ENCODE peak calls at places on chromosomes 3 and 15, in nine cellular contexts. U is epithelial cell of esophagus, Z is adrenal gland, M is astrocyte of the spinal cord, I is mucosa of descending colon, H is hepatocyte, K is AG04450, T is AG10803, F is testis. P is an unnamed sample.

GRCh38 chr3:63809607-63810006 is 9.5 kb upstream of the C3orf49 start:
- DNase-seq in U (peak), Z (no peak), M (peak), I (no peak), H (no peak), K (no peak), T (peak), F (no peak), P (no peak)

GRCh38 chr3:23959147-23959900 is 14.2 kb downstream of the NR1D2 start:
- DNase-seq in U (peak), Z (no peak), M (peak), I (no peak), H (peak), K (peak), T (peak), F (no peak), P (no peak)

GRCh38 chr15:92808611-92809063 is 91.5 kb upstream of the CHD2 start:
- DNase-seq in U (peak), Z (peak), M (no peak), I (peak), H (peak), K (no peak), T (peak), F (no peak), P (no peak)

GRCh38 chr3:110958476-110959147 is 113.0 kb upstream of the NECTIN3 start:
- DNase-seq in U (no peak), Z (no peak), M (no peak), I (no peak), H (no peak), K (no peak), T (no peak), F (no peak), P (no peak)

GRCh38 chr3:10560060-10560861 is 54.9 kb upstream of the ATP2B2 start:
- DNase-seq in U (no peak), Z (no peak), M (no peak), I (no peak), H (no peak), K (no peak), T (no peak), F (no peak), P (no peak)

GRCh38 chr3:66492672-66493071 is 8.2 kb downstream of the LRIG1 start:
- DNase-seq in U (peak), Z (no peak), M (no peak), I (no peak), H (no peak), K (no peak), T (no peak), F (no peak), P (no peak)

GRCh38 chr15:34609102-34609501 is 25.7 kb upstream of the GOLGA8B start:
- DNase-seq in U (no peak), Z (no peak), M (no peak), I (no peak), H (no peak), K (no peak), T (no peak), F (no peak), P (no peak)

GRCh38 chr3:185207931-185208746 is 45.7 kb downstream of the EHHADH start:
- DNase-seq in U (peak), Z (no peak), M (peak), I (no peak), H (no peak), K (no peak), T (peak), F (no peak), P (no peak)

GRCh38 chr3:37862712-37863551 is 1.3 kb downstream of the CTDSPL start:
- DNase-seq in U (peak), Z (no peak), M (peak), I (no peak), H (peak), K (no peak), T (peak), F (peak), P (no peak)

GRCh38 chr3:138034918-138035317 is 25.0 kb downstream of the CLDN18 start:
- DNase-seq in U (peak), Z (peak), M (no peak), I (no peak), H (no peak), K (no peak), T (no peak), F (no peak), P (no peak)

GRCh38 chr3:195809291-195809785 is 2.4 kb downstream of the MUC4 start:
- DNase-seq in U (no peak), Z (no peak), M (no peak), I (peak), H (no peak), K (no peak), T (no peak), F (no peak), P (no peak)

GRCh38 chr15:39589815-39590644 is 9.2 kb downstream of the THBS1 start:
- DNase-seq in U (peak), Z (no peak), M (no peak), I (no peak), H (no peak), K (no peak), T (peak), F (no peak), P (no peak)

GRCh38 chr3:181327349-181327748 is 337.8 kb upstream of the DNAJC19 start:
- DNase-seq in U (no peak), Z (no peak), M (no peak), I (no peak), H (no peak), K (no peak), T (no peak), F (no peak), P (no peak)

GRCh38 chr3:37457392-37458065 is 283.1 kb upstream of the LRRFIP2 start:
- DNase-seq in U (no peak), Z (no peak), M (no peak), I (no peak), H (no peak), K (no peak), T (no peak), F (no peak), P (no peak)

GRCh38 chr15:77599899-77600298 is 32.8 kb downstream of the LINGO1 start:
- DNase-seq in U (peak), Z (no peak), M (no peak), I (no peak), H (no peak), K (no peak), T (no peak), F (peak), P (peak)

GRCh38 chr15:60077581-60078359 is 73.7 kb downstream of the FOXB1 start:
- DNase-seq in U (no peak), Z (no peak), M (no peak), I (no peak), H (no peak), K (no peak), T (no peak), F (no peak), P (no peak)

GRCh38 chr15:69084404-69085030 is 70.0 kb downstream of the NOX5 start:
- DNase-seq in U (no peak), Z (no peak), M (no peak), I (no peak), H (no peak), K (no peak), T (no peak), F (no peak), P (no peak)

GRCh38 chr15:35166730-35167359 is 81.8 kb upstream of the NANOGP8 start:
- DNase-seq in U (no peak), Z (no peak), M (no peak), I (no peak), H (peak), K (no peak), T (no peak), F (no peak), P (peak)

GRCh38 chr15:81087121-81087520 is 46.9 kb upstream of the CFAP161 start:
- DNase-seq in U (no peak), Z (no peak), M (no peak), I (no peak), H (no peak), K (no peak), T (peak), F (no peak), P (no peak)

GRCh38 chr3:118077332-118077731 is 957.3 kb downstream of the IGSF11 start:
- DNase-seq in U (no peak), Z (no peak), M (no peak), I (no peak), H (no peak), K (no peak), T (no peak), F (no peak), P (no peak)

GRCh38 chr3:177578488-177578887 is 381.2 kb upstream of the TBL1XR1 start:
- DNase-seq in U (no peak), Z (no peak), M (no peak), I (no peak), H (no peak), K (no peak), T (no peak), F (no peak), P (no peak)

GRCh38 chr15:51349156-51349844 is 7.8 kb downstream of the GLDN start:
- DNase-seq in U (no peak), Z (no peak), M (no peak), I (no peak), H (no peak), K (no peak), T (peak), F (peak), P (no peak)

GRCh38 chr3:13194285-13195209 is 121.3 kb upstream of the IQSEC1 start:
- DNase-seq in U (no peak), Z (no peak), M (no peak), I (no peak), H (no peak), K (no peak), T (no peak), F (no peak), P (no peak)

GRCh38 chr15:70245932-70246622 is 148.4 kb upstream of the TLE3 start:
- DNase-seq in U (peak), Z (peak), M (peak), I (no peak), H (no peak), K (no peak), T (peak), F (no peak), P (no peak)

GRCh38 chr3:110758208-110758607 is 313.4 kb upstream of the NECTIN3 start:
- DNase-seq in U (no peak), Z (no peak), M (no peak), I (no peak), H (no peak), K (no peak), T (peak), F (no peak), P (no peak)

GRCh38 chr15:99476413-99477222 is 89.2 kb upstream of the MEF2A start:
- DNase-seq in U (peak), Z (peak), M (peak), I (peak), H (peak), K (peak), T (peak), F (no peak), P (peak)
- H3K4me3 ChIP-seq in U (no peak), Z (no peak), M (peak), I (no peak), H (no peak), K (peak), T (peak), F (no peak), P (no peak)

DNA sequence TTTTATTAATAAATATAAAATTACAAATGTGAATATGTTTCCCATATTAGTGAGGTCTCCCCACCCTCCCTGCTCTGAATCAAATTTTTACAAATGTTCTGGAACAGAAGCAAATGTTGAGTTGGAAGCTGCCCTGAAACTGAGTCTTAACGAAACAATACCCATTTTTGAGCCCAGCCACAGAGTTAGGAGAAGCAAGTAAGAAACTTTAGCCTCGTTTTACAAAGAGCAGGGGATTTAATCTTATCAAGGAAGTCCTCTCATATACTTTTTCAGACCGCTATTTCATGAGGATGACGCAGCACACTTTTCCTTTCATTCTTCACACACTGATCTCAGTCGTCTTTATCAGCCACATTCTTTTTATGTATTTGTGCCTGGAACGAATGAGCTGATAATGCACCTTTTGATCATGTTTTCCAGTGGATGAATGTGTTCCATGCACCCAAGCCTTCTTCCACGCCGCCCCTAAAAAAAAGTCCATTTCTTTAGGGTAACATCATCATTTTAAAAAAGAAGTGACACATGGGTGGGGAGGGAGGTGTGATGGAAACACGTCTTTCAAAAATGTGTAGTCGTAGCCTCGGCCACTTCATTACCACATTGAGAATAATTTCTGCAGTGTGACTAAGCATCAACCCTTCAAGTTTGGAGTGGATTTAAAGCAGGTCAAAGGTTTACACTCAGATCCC is 48.1 kb downstream of the SETMAR start:
- DNase-seq in U (no peak), Z (no peak), M (no peak), I (no peak), H (peak), K (no peak), T (peak), F (no peak), P (no peak)
- H3K4me3 ChIP-seq in U (no peak), Z (no peak), M (no peak), I (no peak), H (no peak), K (peak), T (peak), F (peak), P (no peak)

GRCh38 chr3:59407425-59407824 is 357.6 kb upstream of the CFAP20DC start:
- DNase-seq in U (no peak), Z (no peak), M (no peak), I (no peak), H (no peak), K (no peak), T (no peak), F (no peak), P (no peak)
- H3K4me3 ChIP-seq in U (no peak), Z (no peak), M (no peak), I (no peak), H (no peak), K (no peak), T (no peak), F (no peak), P (no peak)

DNA sequence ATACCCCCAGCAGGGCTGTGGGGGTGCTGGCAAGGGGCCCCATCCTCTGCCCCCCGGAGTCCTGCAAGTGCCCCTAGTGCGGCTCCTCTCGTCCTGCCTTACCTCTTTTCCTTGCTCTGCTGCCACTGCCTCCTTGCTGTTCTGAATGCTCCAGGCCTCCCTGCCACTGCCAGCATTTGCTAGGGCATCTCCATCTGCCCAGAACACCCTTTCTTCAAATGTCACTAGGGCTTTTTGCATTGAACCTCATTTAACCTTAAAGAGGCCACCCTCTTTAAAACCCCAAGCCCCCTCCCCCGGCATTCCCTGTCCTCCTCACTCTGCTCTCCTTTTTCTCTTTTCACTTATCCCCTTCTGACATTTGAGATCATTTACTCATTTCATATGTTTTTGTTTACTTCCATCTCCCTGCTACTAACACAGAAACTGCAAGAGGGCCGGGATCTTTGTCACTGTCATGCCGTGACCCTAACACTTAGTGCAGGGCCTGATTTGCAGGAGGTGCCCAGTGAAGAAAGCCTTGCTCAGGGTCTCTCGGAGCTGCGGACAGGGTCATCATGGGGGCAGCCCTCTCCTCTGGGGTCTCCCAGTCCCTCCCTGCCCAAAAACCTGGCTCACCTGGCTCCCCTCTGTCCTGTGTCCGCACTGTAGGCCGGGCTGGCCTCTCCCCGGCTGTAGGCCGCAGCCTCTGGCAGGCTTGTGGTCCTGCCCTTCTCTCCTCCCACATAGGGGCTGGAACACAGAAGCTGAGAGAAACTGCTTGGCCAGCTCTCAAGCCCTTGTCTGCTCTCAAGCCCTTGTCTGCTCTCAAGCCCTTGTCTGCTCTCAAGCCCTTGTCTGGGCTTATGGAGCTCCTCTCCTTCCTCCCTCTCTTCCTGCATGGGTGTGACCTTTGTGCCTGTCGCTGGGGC is at the start of gene ACOX2:
- DNase-seq in U (no peak), Z (peak), M (peak), I (peak), H (peak), K (no peak), T (peak), F (peak), P (no peak)
- H3K4me3 ChIP-seq in U (no peak), Z (no peak), M (peak), I (no peak), H (no peak), K (peak), T (peak), F (peak), P (no peak)

DNA sequence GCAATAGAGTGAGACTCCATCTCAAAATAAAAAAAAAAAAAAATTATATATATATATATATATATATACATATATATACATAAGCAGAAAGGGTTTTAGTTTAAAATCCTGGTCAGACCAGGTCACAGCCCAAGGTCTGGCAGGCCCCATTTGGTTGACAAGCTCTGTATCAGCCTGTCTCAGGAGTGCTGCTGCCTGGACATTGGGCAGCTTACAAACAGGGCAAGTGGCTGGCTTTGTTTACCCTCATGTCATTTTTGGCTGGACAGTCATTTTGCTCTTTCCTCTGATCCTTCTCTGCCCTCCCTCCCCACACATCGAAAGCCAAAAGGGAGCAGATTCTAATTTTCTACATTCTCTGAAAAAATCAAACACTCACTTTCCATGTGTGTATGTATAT is 26.7 kb upstream of the KLHL6 start:
- DNase-seq in U (no peak), Z (no peak), M (no peak), I (no peak), H (no peak), K (no peak), T (no peak), F (no peak), P (no peak)
- H3K4me3 ChIP-seq in U (no peak), Z (no peak), M (no peak), I (no peak), H (no peak), K (no peak), T (no peak), F (no peak), P (no peak)

GRCh38 chr3:178856804-178857203 is 214.8 kb downstream of the ZMAT3 start:
- DNase-seq in U (peak), Z (no peak), M (no peak), I (no peak), H (peak), K (no peak), T (no peak), F (no peak), P (no peak)

DNA sequence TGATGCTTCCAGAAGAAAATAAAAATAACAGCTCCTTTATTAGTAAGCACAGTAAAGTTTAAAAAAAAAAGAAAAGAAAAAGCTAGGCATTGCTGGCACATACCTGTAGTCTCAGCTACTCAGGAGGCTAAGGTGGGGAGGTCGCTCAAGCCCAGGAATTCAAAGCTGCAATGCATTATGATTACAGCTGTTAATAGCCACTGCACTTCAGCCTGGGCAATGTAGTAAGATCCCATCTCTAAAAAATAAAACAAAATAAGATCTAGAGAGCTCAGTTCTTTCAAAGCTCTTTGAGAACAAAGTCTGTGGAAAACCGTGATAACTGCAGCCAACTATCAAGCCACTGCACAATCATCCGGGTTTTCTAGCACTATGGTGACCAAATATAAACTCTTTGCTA is 212.2 kb downstream of the ZMAT3 start:
- DNase-seq in U (no peak), Z (no peak), M (no peak), I (no peak), H (no peak), K (no peak), T (no peak), F (no peak), P (no peak)
- H3K4me3 ChIP-seq in U (no peak), Z (no peak), M (no peak), I (no peak), H (no peak), K (no peak), T (no peak), F (no peak), P (no peak)

GRCh38 chr3:115666081-115666480 is 42.8 kb downstream of the GAP43 start:
- DNase-seq in U (no peak), Z (no peak), M (no peak), I (no peak), H (no peak), K (no peak), T (no peak), F (no peak), P (no peak)
- H3K4me3 ChIP-seq in U (no peak), Z (no peak), M (no peak), I (no peak), H (no peak), K (no peak), T (no peak), F (no peak), P (no peak)

GRCh38 chr15:75178171-75178937 is 23.3 kb upstream of the C15orf39 start:
- DNase-seq in U (no peak), Z (no peak), M (no peak), I (peak), H (peak), K (no peak), T (no peak), F (peak), P (no peak)
- H3K4me3 ChIP-seq in U (no peak), Z (no peak), M (no peak), I (no peak), H (no peak), K (no peak), T (no peak), F (peak), P (no peak)

GRCh38 chr3:18444597-18445420 is 19.7 kb upstream of the SATB1 start:
- DNase-seq in U (peak), Z (peak), M (peak), I (peak), H (peak), K (no peak), T (peak), F (peak), P (peak)

GRCh38 chr3:18441521-18441920 is 16.4 kb upstream of the SATB1 start:
- DNase-seq in U (no peak), Z (no peak), M (no peak), I (no peak), H (no peak), K (no peak), T (no peak), F (no peak), P (no peak)

GRCh38 chr3:18443670-18444596 is 18.8 kb upstream of the SATB1 start:
- DNase-seq in U (no peak), Z (no peak), M (no peak), I (peak), H (peak), K (no peak), T (no peak), F (no peak), P (peak)

GRCh38 chr3:18445421-18446066 is 20.4 kb upstream of the SATB1 start:
- DNase-seq in U (no peak), Z (no peak), M (no peak), I (peak), H (peak), K (no peak), T (no peak), F (no peak), P (peak)

GRCh38 chr3:18442743-18443669 is 17.9 kb upstream of the SATB1 start:
- DNase-seq in U (no peak), Z (no peak), M (no peak), I (no peak), H (no peak), K (no peak), T (no peak), F (no peak), P (no peak)
- H3K4me3 ChIP-seq in U (no peak), Z (no peak), M (peak), I (peak), H (peak), K (no peak), T (no peak), F (peak), P (no peak)